ENCODE peak calls at places on chromosomes 2 and 18, in six cellular contexts. One of them, this sample, is unnamed.

GRCh38 chr2:218886461-218886947 is 5.9 kb downstream of the WNT10A start:
- DNase-seq in dermis microvascular lymphatic vessel endothelial cell: no peak
- DNase-seq in cerebellar cortex: no peak
- DNase-seq in effector memory CD4-positive, alpha-beta T cell: no peak
- DNase-seq in ACHN: no peak
- DNase-seq in epithelial cell of esophagus: no peak
- DNase-seq in this sample: no peak

GRCh38 chr2:241217320-241218031 is 29.0 kb downstream of the ANO7 start:
- DNase-seq in cerebellar cortex: peak
- DNase-seq in dermis microvascular lymphatic vessel endothelial cell: peak
- DNase-seq in effector memory CD4-positive, alpha-beta T cell: no peak
- DNase-seq in ACHN: peak
- DNase-seq in epithelial cell of esophagus: peak
- DNase-seq in this sample: peak

GRCh38 chr2:174166261-174166660 is 82.1 kb downstream of the OLA1 start:
- DNase-seq in effector memory CD4-positive, alpha-beta T cell: no peak
- DNase-seq in ACHN: no peak
- DNase-seq in cerebellar cortex: no peak
- DNase-seq in epithelial cell of esophagus: peak
- DNase-seq in dermis microvascular lymphatic vessel endothelial cell: no peak
- DNase-seq in this sample: no peak

GRCh38 chr2:98269274-98269673 is 77.0 kb upstream of the CNGA3 start:
- DNase-seq in cerebellar cortex: peak
- DNase-seq in effector memory CD4-positive, alpha-beta T cell: no peak
- DNase-seq in ACHN: peak
- DNase-seq in dermis microvascular lymphatic vessel endothelial cell: peak
- DNase-seq in epithelial cell of esophagus: peak
- DNase-seq in this sample: no peak

GRCh38 chr2:102144128-102144527 is 1.6 kb downstream of the IL1R1 start:
- DNase-seq in dermis microvascular lymphatic vessel endothelial cell: peak
- DNase-seq in effector memory CD4-positive, alpha-beta T cell: no peak
- DNase-seq in cerebellar cortex: no peak
- DNase-seq in epithelial cell of esophagus: no peak
- DNase-seq in ACHN: no peak
- DNase-seq in this sample: no peak

GRCh38 chr2:144659731-144660275 is 139.9 kb upstream of the ZEB2 start:
- DNase-seq in ACHN: peak
- DNase-seq in epithelial cell of esophagus: peak
- DNase-seq in effector memory CD4-positive, alpha-beta T cell: peak
- DNase-seq in cerebellar cortex: no peak
- DNase-seq in dermis microvascular lymphatic vessel endothelial cell: no peak
- DNase-seq in this sample: no peak

GRCh38 chr18:79856119-79857080 is 58.7 kb downstream of the KCNG2 start:
- DNase-seq in cerebellar cortex: peak
- DNase-seq in epithelial cell of esophagus: no peak
- DNase-seq in effector memory CD4-positive, alpha-beta T cell: no peak
- DNase-seq in dermis microvascular lymphatic vessel endothelial cell: no peak
- DNase-seq in ACHN: no peak
- DNase-seq in this sample: no peak

GRCh38 chr2:12685956-12686355 is 30.8 kb upstream of the TRIB2 start:
- DNase-seq in ACHN: no peak
- DNase-seq in effector memory CD4-positive, alpha-beta T cell: no peak
- DNase-seq in epithelial cell of esophagus: no peak
- DNase-seq in cerebellar cortex: no peak
- DNase-seq in dermis microvascular lymphatic vessel endothelial cell: no peak
- DNase-seq in this sample: no peak

GRCh38 chr18:79690071-79690470 is 10.5 kb downstream of the CTDP1 start:
- DNase-seq in ACHN: no peak
- DNase-seq in epithelial cell of esophagus: no peak
- DNase-seq in effector memory CD4-positive, alpha-beta T cell: no peak
- DNase-seq in cerebellar cortex: no peak
- DNase-seq in dermis microvascular lymphatic vessel endothelial cell: no peak
- DNase-seq in this sample: no peak

GRCh38 chr2:54903736-54904554 is 146.3 kb downstream of the RTN4 start:
- DNase-seq in dermis microvascular lymphatic vessel endothelial cell: peak
- DNase-seq in ACHN: peak
- DNase-seq in effector memory CD4-positive, alpha-beta T cell: peak
- DNase-seq in epithelial cell of esophagus: peak
- DNase-seq in cerebellar cortex: no peak
- DNase-seq in this sample: no peak

GRCh38 chr2:53500181-53500580 is 267.4 kb upstream of the CHAC2 start:
- DNase-seq in epithelial cell of esophagus: peak
- DNase-seq in dermis microvascular lymphatic vessel endothelial cell: no peak
- DNase-seq in cerebellar cortex: no peak
- DNase-seq in effector memory CD4-positive, alpha-beta T cell: no peak
- DNase-seq in ACHN: no peak
- DNase-seq in this sample: no peak

GRCh38 chr2:36785179-36785795 is 88.8 kb downstream of the VIT start:
- DNase-seq in epithelial cell of esophagus: peak
- DNase-seq in cerebellar cortex: peak
- DNase-seq in dermis microvascular lymphatic vessel endothelial cell: peak
- DNase-seq in ACHN: peak
- DNase-seq in effector memory CD4-positive, alpha-beta T cell: peak
- DNase-seq in this sample: peak

This sample was measured in pancreas.